ENCODE peak calls at places on chromosomes 6 and 20, in seven cellular contexts. One of them, this sample, is unnamed.
A peak's percentile ranks its signal among the peaks of the same experiment; 100 is the strongest.

GRCh38 chr6:153069897-153070296 is 61.2 kb downstream of the RGS17 start:
- DNase-seq in WTC11: no peak
- DNase-seq in GM18507: no peak
- DNase-seq in activated CD4-positive, alpha-beta T cell treated with anti-CD3 and anti-CD28 coated beads for 24 hours: no peak
- DNase-seq in AG10803: no peak
- DNase-seq in upper lobe of left lung: no peak
- DNase-seq in stimulated activated CD8-positive, alpha-beta memory T cell treated with anti-CD3 and anti-CD28 coated beads, Interleukin-4, amount 100 ng/mL, for 1 hour: no peak
- DNase-seq in this sample: no peak

GRCh38 chr6:36917541-36918193 is 31.9 kb downstream of the C6orf89 start:
- DNase-seq in WTC11: no peak
- DNase-seq in GM18507: no peak
- DNase-seq in activated CD4-positive, alpha-beta T cell treated with anti-CD3 and anti-CD28 coated beads for 24 hours: no peak
- DNase-seq in AG10803: peak; percentile 98
- DNase-seq in upper lobe of left lung: peak; percentile 54
- DNase-seq in stimulated activated CD8-positive, alpha-beta memory T cell treated with anti-CD3 and anti-CD28 coated beads, Interleukin-4, amount 100 ng/mL, for 1 hour: no peak
- DNase-seq in this sample: no peak

GRCh38 chr20:44176833-44177533 is 10.0 kb downstream of the JPH2 start:
- DNase-seq in WTC11: no peak
- DNase-seq in GM18507: no peak
- DNase-seq in activated CD4-positive, alpha-beta T cell treated with anti-CD3 and anti-CD28 coated beads for 24 hours: no peak
- DNase-seq in AG10803: peak; percentile 75
- DNase-seq in upper lobe of left lung: peak; percentile 31
- DNase-seq in stimulated activated CD8-positive, alpha-beta memory T cell treated with anti-CD3 and anti-CD28 coated beads, Interleukin-4, amount 100 ng/mL, for 1 hour: no peak
- DNase-seq in this sample: no peak

GRCh38 chr6:110255356-110255755 is 75.1 kb downstream of the CDC40 start:
- DNase-seq in WTC11: peak; percentile 63
- DNase-seq in GM18507: no peak
- DNase-seq in activated CD4-positive, alpha-beta T cell treated with anti-CD3 and anti-CD28 coated beads for 24 hours: no peak
- DNase-seq in AG10803: peak; percentile 25
- DNase-seq in upper lobe of left lung: no peak
- DNase-seq in stimulated activated CD8-positive, alpha-beta memory T cell treated with anti-CD3 and anti-CD28 coated beads, Interleukin-4, amount 100 ng/mL, for 1 hour: no peak
- DNase-seq in this sample: no peak

GRCh38 chr6:7897461-7898192 is 13.0 kb downstream of the TXNDC5 start:
- DNase-seq in WTC11: no peak
- DNase-seq in GM18507: no peak
- DNase-seq in activated CD4-positive, alpha-beta T cell treated with anti-CD3 and anti-CD28 coated beads for 24 hours: no peak
- DNase-seq in AG10803: no peak
- DNase-seq in upper lobe of left lung: no peak
- DNase-seq in stimulated activated CD8-positive, alpha-beta memory T cell treated with anti-CD3 and anti-CD28 coated beads, Interleukin-4, amount 100 ng/mL, for 1 hour: no peak
- DNase-seq in this sample: no peak

GRCh38 chr6:105608711-105609374 is 206.0 kb upstream of the PREP start:
- DNase-seq in WTC11: no peak
- DNase-seq in GM18507: no peak
- DNase-seq in activated CD4-positive, alpha-beta T cell treated with anti-CD3 and anti-CD28 coated beads for 24 hours: no peak
- DNase-seq in AG10803: peak; percentile 99
- DNase-seq in upper lobe of left lung: no peak
- DNase-seq in stimulated activated CD8-positive, alpha-beta memory T cell treated with anti-CD3 and anti-CD28 coated beads, Interleukin-4, amount 100 ng/mL, for 1 hour: no peak
- DNase-seq in this sample: no peak

GRCh38 chr6:157251565-157252247 is 71.6 kb downstream of the TMEM242 start:
- DNase-seq in WTC11: no peak
- DNase-seq in GM18507: no peak
- DNase-seq in activated CD4-positive, alpha-beta T cell treated with anti-CD3 and anti-CD28 coated beads for 24 hours: no peak
- DNase-seq in AG10803: no peak
- DNase-seq in upper lobe of left lung: no peak
- DNase-seq in stimulated activated CD8-positive, alpha-beta memory T cell treated with anti-CD3 and anti-CD28 coated beads, Interleukin-4, amount 100 ng/mL, for 1 hour: no peak
- DNase-seq in this sample: no peak

GRCh38 chr6:119446623-119447008 is 97.1 kb upstream of the MAN1A1 start:
- DNase-seq in WTC11: no peak
- DNase-seq in GM18507: no peak
- DNase-seq in activated CD4-positive, alpha-beta T cell treated with anti-CD3 and anti-CD28 coated beads for 24 hours: no peak
- DNase-seq in AG10803: peak; percentile 90
- DNase-seq in upper lobe of left lung: peak; percentile 71
- DNase-seq in stimulated activated CD8-positive, alpha-beta memory T cell treated with anti-CD3 and anti-CD28 coated beads, Interleukin-4, amount 100 ng/mL, for 1 hour: no peak
- DNase-seq in this sample: no peak

GRCh38 chr20:1423625-1424106 is 30.8 kb upstream of the FKBP1A start:
- DNase-seq in WTC11: peak; percentile 81
- DNase-seq in GM18507: no peak
- DNase-seq in activated CD4-positive, alpha-beta T cell treated with anti-CD3 and anti-CD28 coated beads for 24 hours: no peak
- DNase-seq in AG10803: peak; percentile 53
- DNase-seq in upper lobe of left lung: peak; percentile 40
- DNase-seq in stimulated activated CD8-positive, alpha-beta memory T cell treated with anti-CD3 and anti-CD28 coated beads, Interleukin-4, amount 100 ng/mL, for 1 hour: no peak
- DNase-seq in this sample: no peak

GRCh38 chr6:16064687-16065086 is 64.2 kb upstream of the MYLIP start:
- DNase-seq in WTC11: no peak
- DNase-seq in GM18507: no peak
- DNase-seq in activated CD4-positive, alpha-beta T cell treated with anti-CD3 and anti-CD28 coated beads for 24 hours: no peak
- DNase-seq in AG10803: no peak
- DNase-seq in upper lobe of left lung: no peak
- DNase-seq in stimulated activated CD8-positive, alpha-beta memory T cell treated with anti-CD3 and anti-CD28 coated beads, Interleukin-4, amount 100 ng/mL, for 1 hour: no peak
- DNase-seq in this sample: no peak

GRCh38 chr6:40738551-40738950 is 151.4 kb upstream of the LRFN2 start:
- DNase-seq in WTC11: no peak
- DNase-seq in GM18507: no peak
- DNase-seq in activated CD4-positive, alpha-beta T cell treated with anti-CD3 and anti-CD28 coated beads for 24 hours: no peak
- DNase-seq in AG10803: peak; percentile 55
- DNase-seq in upper lobe of left lung: no peak
- DNase-seq in stimulated activated CD8-positive, alpha-beta memory T cell treated with anti-CD3 and anti-CD28 coated beads, Interleukin-4, amount 100 ng/mL, for 1 hour: no peak
- DNase-seq in this sample: no peak

GRCh38 chr6:158660331-158660730 is 10.5 kb downstream of the SYTL3 start:
- DNase-seq in WTC11: peak; percentile 52
- DNase-seq in GM18507: no peak
- DNase-seq in activated CD4-positive, alpha-beta T cell treated with anti-CD3 and anti-CD28 coated beads for 24 hours: no peak
- DNase-seq in AG10803: peak; percentile 18
- DNase-seq in upper lobe of left lung: no peak
- DNase-seq in stimulated activated CD8-positive, alpha-beta memory T cell treated with anti-CD3 and anti-CD28 coated beads, Interleukin-4, amount 100 ng/mL, for 1 hour: no peak
- DNase-seq in this sample: no peak

GRCh38 chr6:45021652-45022051 is 306.5 kb upstream of the RUNX2 start:
- DNase-seq in WTC11: no peak
- DNase-seq in GM18507: no peak
- DNase-seq in activated CD4-positive, alpha-beta T cell treated with anti-CD3 and anti-CD28 coated beads for 24 hours: no peak
- DNase-seq in AG10803: peak; percentile 14
- DNase-seq in upper lobe of left lung: no peak
- DNase-seq in stimulated activated CD8-positive, alpha-beta memory T cell treated with anti-CD3 and anti-CD28 coated beads, Interleukin-4, amount 100 ng/mL, for 1 hour: no peak
- DNase-seq in this sample: no peak

GRCh38 chr20:43015566-43015965 is 174.1 kb downstream of the PTPRT start:
- DNase-seq in WTC11: no peak
- DNase-seq in GM18507: no peak
- DNase-seq in activated CD4-positive, alpha-beta T cell treated with anti-CD3 and anti-CD28 coated beads for 24 hours: no peak
- DNase-seq in AG10803: no peak
- DNase-seq in upper lobe of left lung: no peak
- DNase-seq in stimulated activated CD8-positive, alpha-beta memory T cell treated with anti-CD3 and anti-CD28 coated beads, Interleukin-4, amount 100 ng/mL, for 1 hour: no peak
- DNase-seq in this sample: no peak

GRCh38 chr6:125205931-125206330 is 52.4 kb downstream of the TPD52L1 start:
- DNase-seq in WTC11: no peak
- DNase-seq in GM18507: no peak
- DNase-seq in activated CD4-positive, alpha-beta T cell treated with anti-CD3 and anti-CD28 coated beads for 24 hours: no peak
- DNase-seq in AG10803: no peak
- DNase-seq in upper lobe of left lung: no peak
- DNase-seq in stimulated activated CD8-positive, alpha-beta memory T cell treated with anti-CD3 and anti-CD28 coated beads, Interleukin-4, amount 100 ng/mL, for 1 hour: no peak
- DNase-seq in this sample: no peak

This sample was measured in tibial nerve.